ENCODE peak calls at places on chromosome 19, in four cellular contexts. Z, J, H and M are unnamed samples.

GRCh38 chr19:40400521-40400920 is 10.5 kb upstream of the HIPK4 start:
- DNase-seq in Z (no peak), J (no peak), H (no peak), M (peak)

GRCh38 chr19:34411216-34411615 is 7.0 kb downstream of the PDCD2L start:
- DNase-seq in Z (no peak), J (no peak), H (no peak), M (no peak)

GRCh38 chr19:44723952-44724319 is 24.6 kb upstream of the BCL3 start:
- DNase-seq in Z (peak), J (peak), H (peak), M (peak)

GRCh38 chr19:43316591-43317319 is 36.7 kb upstream of the CD177 start:
- DNase-seq in Z (no peak), J (no peak), H (no peak), M (peak)

GRCh38 chr19:1765182-1765903 is 12.0 kb downstream of the ONECUT3 start:
- DNase-seq in Z (no peak), J (no peak), H (no peak), M (no peak)

GRCh38 chr19:4613258-4613751 is 26.0 kb upstream of the TNFAIP8L1 start:
- DNase-seq in Z (no peak), J (no peak), H (no peak), M (no peak)

GRCh38 chr19:34490141-34490766 is 8.7 kb downstream of the WTIP start:
- DNase-seq in Z (no peak), J (no peak), H (no peak), M (no peak)

GRCh38 chr19:8304841-8305621 is 3.1 kb downstream of the CD320 start:
- DNase-seq in Z (no peak), J (peak), H (no peak), M (no peak)

GRCh38 chr19:10420444-10421239 is at the start of gene PDE4A:
- DNase-seq in Z (peak), J (no peak), H (no peak), M (no peak)

GRCh38 chr19:49224856-49225255 is 67.3 kb downstream of the TRPM4 start:
- DNase-seq in Z (peak), J (no peak), H (peak), M (peak)

GRCh38 chr19:1214862-1215731 is 9.5 kb downstream of the STK11 start:
- DNase-seq in Z (no peak), J (no peak), H (peak), M (no peak)

GRCh38 chr19:39765091-39766076 is 13.3 kb upstream of the LEUTX start:
- DNase-seq in Z (peak), J (no peak), H (peak), M (peak)

GRCh38 chr19:55459950-55460657 is 1.3 kb downstream of the ISOC2 start:
- DNase-seq in Z (no peak), J (no peak), H (no peak), M (peak)

GRCh38 chr19:53594811-53595509 is 36.8 kb upstream of the DPRX start:
- DNase-seq in Z (no peak), J (no peak), H (no peak), M (no peak)

GRCh38 chr19:5683177-5683886 is 2.5 kb downstream of the HSD11B1L start:
- DNase-seq in Z (no peak), J (no peak), H (no peak), M (no peak)

GRCh38 chr19:3055741-3056453 is 6.4 kb downstream of the TLE5 start:
- DNase-seq in Z (no peak), J (peak), H (no peak), M (no peak)

GRCh38 chr19:49113762-49114629 is at the start of gene LIN7B:
- DNase-seq in Z (peak), J (no peak), H (peak), M (peak)

GRCh38 chr19:55550321-55550650 is 4.9 kb upstream of the SBK3 start:
- DNase-seq in Z (no peak), J (no peak), H (no peak), M (no peak)

GRCh38 chr19:49109569-49110233 is 4.5 kb upstream of the LIN7B start:
- DNase-seq in Z (no peak), J (no peak), H (no peak), M (no peak)

GRCh38 chr19:2191456-2191931 is 27.8 kb downstream of the DOT1L start:
- DNase-seq in Z (no peak), J (no peak), H (no peak), M (no peak)

GRCh38 chr19:56837004-56837403 is 3.5 kb downstream of the PEG3 start:
- DNase-seq in Z (no peak), J (no peak), H (no peak), M (no peak)

GRCh38 chr19:48918801-48919247 is 14.7 kb upstream of the DHDH start:
- DNase-seq in Z (no peak), J (no peak), H (no peak), M (no peak)

GRCh38 chr19:29421186-29421525 is 104.6 kb upstream of the VSTM2B start:
- DNase-seq in Z (no peak), J (no peak), H (no peak), M (no peak)
- H3K4me3 ChIP-seq in Z (no peak), J (no peak), H (no peak), M (no peak)

GRCh38 chr19:18749362-18750231 is 41.5 kb downstream of the COMP start:
- DNase-seq in Z (no peak), J (no peak), H (no peak), M (no peak)
- H3K4me3 ChIP-seq in Z (no peak), J (no peak), H (no peak), M (no peak)

DNA sequence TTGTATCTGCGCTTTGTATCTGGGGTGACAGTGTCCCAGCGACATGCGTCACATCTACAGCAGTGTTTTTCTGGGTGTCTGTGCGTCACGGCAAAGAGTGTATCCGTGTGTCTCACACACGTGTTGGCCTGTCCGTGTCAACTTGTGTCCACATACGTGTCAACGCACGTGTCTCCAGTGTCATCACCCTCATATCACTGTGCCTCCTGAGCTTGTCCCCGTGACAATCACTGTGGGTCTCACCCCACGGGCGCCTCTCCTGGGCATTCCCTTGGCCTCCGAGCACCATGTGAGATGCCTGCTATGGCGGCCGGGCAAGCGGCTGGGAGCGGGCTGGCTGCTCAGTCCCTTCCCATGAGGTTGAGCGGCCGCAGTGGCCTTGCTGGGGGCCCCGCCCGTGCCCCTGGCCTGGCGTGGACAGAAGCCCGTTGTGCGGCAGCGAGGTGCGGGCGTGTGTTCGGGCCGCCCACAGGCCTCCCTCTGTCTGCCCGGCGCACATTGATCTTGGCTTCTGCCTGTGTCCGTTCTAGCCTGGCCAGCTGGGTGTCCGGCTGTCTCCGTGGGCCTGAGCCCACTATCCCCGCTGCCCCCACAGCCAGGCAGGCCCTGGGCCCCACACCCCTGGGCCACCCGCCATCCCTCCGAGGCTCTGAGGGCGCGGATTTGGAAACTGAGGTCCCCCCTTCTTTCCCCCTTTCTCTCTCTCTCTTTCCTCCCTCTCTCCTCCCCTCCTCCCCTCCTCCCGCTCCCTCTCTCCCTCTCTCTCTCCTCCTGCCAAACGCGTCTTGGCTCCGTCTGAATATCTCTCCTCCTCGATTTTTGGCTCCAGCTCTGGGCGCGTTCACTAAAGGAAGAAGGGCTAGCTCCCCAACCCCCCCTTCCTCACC is 6.5 kb downstream of the NFIX start:
- DNase-seq in Z (no peak), J (peak), H (peak), M (peak)
- H3K4me3 ChIP-seq in Z (no peak), J (no peak), H (no peak), M (peak)

DNA sequence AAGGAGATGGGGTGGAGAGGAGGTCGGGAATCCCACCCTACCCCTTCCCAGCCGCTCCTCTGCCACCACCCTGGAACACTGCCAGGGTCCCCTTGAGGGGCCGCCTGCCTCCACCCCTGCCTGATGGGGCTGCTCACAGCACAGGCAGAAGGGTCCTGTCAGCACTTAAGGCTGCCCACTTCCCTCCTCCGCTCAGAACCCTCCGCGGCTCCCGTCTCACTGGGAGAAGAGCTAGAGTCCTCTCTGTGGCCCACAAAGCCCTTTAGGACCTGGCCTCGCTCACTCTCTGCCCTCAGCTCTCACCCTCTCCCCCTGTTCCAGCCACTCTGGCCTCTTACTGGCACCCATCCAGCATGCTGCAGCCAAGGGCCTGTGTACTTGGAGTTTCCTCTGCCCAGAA is 3.4 kb upstream of the POLD1 start:
- DNase-seq in Z (no peak), J (no peak), H (no peak), M (no peak)
- H3K4me3 ChIP-seq in Z (no peak), J (no peak), H (no peak), M (no peak)

GRCh38 chr19:20422216-20422615 is 143.4 kb downstream of the ZNF737 start:
- DNase-seq in Z (no peak), J (no peak), H (no peak), M (no peak)
- H3K4me3 ChIP-seq in Z (no peak), J (no peak), H (no peak), M (no peak)